ENCODE peak calls at places on chromosome 21, in nine cellular contexts. F is hypothalamus; D is Right ventricle myocardium superior; S is choroid plexus epithelial cell; G is stimulated activated CD8-positive, alpha-beta memory T cell treated with anti-CD3 and anti-CD28 coated beads, Interleukin-7, amount 100 ng/mL, for 24 hours; V is cerebellum; I is fibroblast of the aortic adventitia; A is GM04504; X is D721Med. T is an unnamed sample.
A peak's percentile ranks its signal among the peaks of the same experiment; 100 is the strongest.

GRCh38 chr21:45873866-45874265 is 107.7 kb upstream of the COL6A1 start:
- DNase-seq in S (no peak), X (no peak), V (no peak), D (no peak), I (no peak), F (no peak), A (no peak), G (no peak), T (no peak)

GRCh38 chr21:41961282-41961701 is 7.5 kb upstream of the C2CD2 start:
- DNase-seq in G (no peak), I (peak; percentile 4), F (no peak), X (no peak), V (no peak), A (no peak), S (no peak), D (no peak), T (peak; percentile 64)

GRCh38 chr21:37061926-37062591 is 10.8 kb downstream of the PIGP start:
- DNase-seq in A (no peak), V (no peak), S (peak; percentile 88), X (no peak), I (peak; percentile 41), F (no peak), G (no peak), D (no peak), T (no peak)

GRCh38 chr21:29870814-29871213 is 69.0 kb downstream of the GRIK1 start:
- DNase-seq in D (no peak), S (no peak), F (no peak), I (no peak), V (no peak), X (no peak), A (no peak), G (no peak), T (no peak)

GRCh38 chr21:31490471-31490870 is 146.4 kb upstream of the TIAM1 start:
- DNase-seq in S (no peak), X (no peak), V (no peak), I (no peak), A (no peak), G (no peak), D (no peak), F (no peak), T (no peak)

GRCh38 chr21:17848228-17848627 is 29.1 kb upstream of the C21orf91 start:
- DNase-seq in I (peak; percentile 92), X (no peak), V (no peak), D (no peak), A (peak; percentile 89), G (no peak), F (peak; percentile 7), S (peak; percentile 99), T (no peak)

GRCh38 chr21:20783611-20784010 is 214.6 kb upstream of the NCAM2 start:
- DNase-seq in I (no peak), F (no peak), X (no peak), D (no peak), A (no peak), G (no peak), V (no peak), S (peak; percentile 66), T (no peak)

GRCh38 chr21:42513985-42514882 is 582 bp downstream of the SLC37A1 start:
- DNase-seq in X (no peak), A (no peak), V (peak; percentile 30), I (peak; percentile 9), S (no peak), F (no peak), D (peak; percentile 71), G (no peak), T (no peak)

GRCh38 chr21:15183712-15184353 is 119.0 kb upstream of the NRIP1 start:
- DNase-seq in I (no peak), F (no peak), A (no peak), X (no peak), V (no peak), D (no peak), G (no peak), S (no peak), T (no peak)

GRCh38 chr21:18521204-18521603 is 117.6 kb upstream of the TMPRSS15 start:
- DNase-seq in D (no peak), V (no peak), A (no peak), G (no peak), I (no peak), X (no peak), S (no peak), F (no peak), T (no peak)

T was measured in pulmonary artery endothelial cell.